ENCODE peak calls at places on chromosomes 12 and 14, in nine cellular contexts. I, Z, Y, A, C, X, G, W and B are unnamed samples.

GRCh38 chr12:69698769-69699540 is at the start of gene BEST3:
- DNase-seq in C (no peak), I (no peak), W (no peak), Z (no peak), G (no peak), A (no peak), Y (peak; percentile 34), X (no peak), B (no peak)

GRCh38 chr12:4505381-4505986 is 33.2 kb upstream of the RAD51AP1 start:
- DNase-seq in A (no peak), Z (no peak), G (no peak), Y (no peak), I (no peak), W (peak; percentile 82), X (no peak), C (peak; percentile 60), B (no peak)

GRCh38 chr14:59464651-59465569 is at the start of gene GPR135:
- DNase-seq in I (peak; percentile 77), W (peak; percentile 96), X (no peak), Y (peak; percentile 77), Z (no peak), C (peak; percentile 56), G (peak; percentile 86), A (no peak), B (peak; percentile 66)

GRCh38 chr12:106144847-106145246 is 6.1 kb upstream of the NUAK1 start:
- DNase-seq in Z (no peak), W (peak; percentile 90), G (no peak), I (no peak), X (no peak), Y (no peak), A (no peak), C (peak; percentile 62), B (no peak)

GRCh38 chr12:91577586-91578539 is 395.2 kb upstream of the DCN start:
- DNase-seq in Z (peak; percentile 40), W (no peak), X (no peak), G (no peak), C (peak; percentile 35), A (no peak), Y (no peak), I (no peak), B (no peak)

GRCh38 chr14:68167019-68167716 is 347.6 kb downstream of the RAD51B start:
- DNase-seq in Y (no peak), X (no peak), W (no peak), A (no peak), G (no peak), C (no peak), I (no peak), Z (no peak), B (no peak)

GRCh38 chr12:127528576-127528975 is 738.4 kb upstream of the TMEM132C start:
- DNase-seq in W (no peak), G (no peak), Y (no peak), I (no peak), Z (no peak), C (no peak), A (no peak), X (no peak), B (no peak)

GRCh38 chr12:116474331-116474730 is 84.8 kb upstream of the MAP1LC3B2 start:
- DNase-seq in X (no peak), W (no peak), A (no peak), C (no peak), G (no peak), I (no peak), Z (no peak), Y (no peak), B (no peak)

GRCh38 chr14:64932231-64932630 is 10.3 kb downstream of the GPX2 start:
- DNase-seq in Z (no peak), W (no peak), X (no peak), A (no peak), Y (no peak), C (no peak), G (no peak), I (no peak), B (no peak)

GRCh38 chr12:43815416-43815815 is 9.3 kb upstream of the TWF1 start:
- DNase-seq in X (no peak), W (no peak), G (no peak), A (no peak), Y (no peak), I (no peak), C (no peak), Z (no peak), B (no peak)

GRCh38 chr12:29492884-29493283 is 4.6 kb downstream of the OVCH1 start:
- DNase-seq in W (no peak), Z (no peak), G (no peak), Y (no peak), X (no peak), A (no peak), C (no peak), I (no peak), B (no peak)

GRCh38 chr14:24297190-24297964 is 2.2 kb downstream of the DHRS1 start:
- DNase-seq in C (peak; percentile 28), Y (no peak), I (peak; percentile 21), G (no peak), Z (peak; percentile 62), X (no peak), W (peak; percentile 15), A (no peak), B (no peak)

GRCh38 chr12:17134315-17134714 is 528.4 kb upstream of the LMO3 start:
- DNase-seq in Z (no peak), I (no peak), Y (no peak), W (no peak), A (no peak), X (no peak), G (no peak), C (no peak), B (no peak)

GRCh38 chr14:61502459-61503093 is 181.2 kb downstream of the PRKCH start:
- DNase-seq in Z (no peak), C (no peak), X (no peak), G (no peak), A (no peak), Y (no peak), I (no peak), W (no peak), B (no peak)

GRCh38 chr14:75268638-75269550 is 9.7 kb upstream of the FOS start:
- DNase-seq in A (no peak), G (no peak), X (no peak), C (no peak), I (no peak), Z (no peak), W (no peak), Y (no peak), B (no peak)

GRCh38 chr12:5487971-5488955 is 56.4 kb downstream of the NTF3 start:
- DNase-seq in W (no peak), Z (no peak), G (no peak), X (no peak), I (peak; percentile 26), C (peak; percentile 89), A (no peak), Y (no peak), B (no peak)

GRCh38 chr14:100826371-100827139 is 637 bp downstream of the MEG3 start:
- DNase-seq in C (no peak), Z (no peak), I (no peak), X (no peak), Y (no peak), A (no peak), W (peak; percentile 50), G (no peak), B (no peak)
- H3K4me3 ChIP-seq in C (peak overlapping the region; percentile 81), Z (peak overlapping the region; percentile 47), I (peak overlapping the region; percentile 36), X (peak overlapping the region; percentile 38), Y (peak overlapping the region; percentile 46), A (no peak overlapping the region), W (peak overlapping the region; percentile 90), G (peak overlapping the region; percentile 35), B (no peak overlapping the region)

GRCh38 chr14:100850841-100851585 is 25.1 kb downstream of the MEG3 start:
- DNase-seq in X (no peak), Z (peak; percentile 69), G (peak; percentile 81), I (peak; percentile 64), C (no peak), Y (peak; percentile 78), W (peak; percentile 83), A (no peak), B (peak; percentile 46)
- TF ChIP-seq CTCF in X (peak; percentile 45), Z (peak; percentile 79), G (peak; percentile 86), I (peak; percentile 85), C (peak; percentile 47), Y (peak; percentile 68), W (peak; percentile 70), A (peak; percentile 77), B (peak; percentile 76)

GRCh38 chr12:58346032-58346632 is 404.8 kb downstream of the ATP23 start:
- DNase-seq in Y (no peak), W (no peak), A (no peak), I (no peak), C (peak; percentile 62), G (no peak), Z (peak; percentile 30), X (no peak), B (no peak)

GRCh38 chr12:58347188-58347587 is 405.8 kb downstream of the ATP23 start:
- DNase-seq in Z (no peak), I (no peak), A (no peak), X (no peak), W (no peak), Y (no peak), G (no peak), C (no peak), B (no peak)

GRCh38 chr12:58341791-58342190 is 400.4 kb downstream of the ATP23 start:
- DNase-seq in X (no peak), W (no peak), I (no peak), Z (no peak), Y (no peak), G (no peak), A (no peak), C (peak; percentile 93), B (no peak)

GRCh38 chr12:58342736-58343135 is 401.4 kb downstream of the ATP23 start:
- DNase-seq in G (no peak), I (no peak), Z (no peak), A (no peak), X (no peak), Y (no peak), W (no peak), C (no peak), B (no peak)
- H3K4me3 ChIP-seq in G (no peak overlapping the region), I (no peak overlapping the region), Z (no peak overlapping the region), A (no peak overlapping the region), X (no peak overlapping the region), Y (no peak overlapping the region), W (no peak overlapping the region), C (no peak overlapping the region), B (no peak overlapping the region)

GRCh38 chr14:53969326-53969725 is 12.7 kb upstream of the BMP4 start:
- DNase-seq in Y (no peak), G (no peak), C (no peak), A (no peak), W (no peak), X (no peak), Z (no peak), I (no peak), B (no peak)
- TF ChIP-seq CTCF in Y (no peak), G (no peak), C (no peak), A (no peak), W (no peak), X (no peak), Z (no peak), I (no peak), B (no peak)